ENCODE peak calls at places on chromosomes 13 and 19, in eight cellular contexts. A, O, F, X, P, M, T and K are unnamed samples.

GRCh38 chr13:113527272-113527958 is 36.9 kb upstream of the DCUN1D2 start:
- DNase-seq in M (no peak), O (no peak), A (no peak), P (no peak), T (no peak), F (no peak), X (no peak), K (no peak)

GRCh38 chr13:112741835-112742570 is 52.2 kb downstream of the ATP11A start:
- DNase-seq in A (no peak), M (no peak), P (no peak), O (no peak), F (no peak), X (no peak), T (no peak), K (no peak)

GRCh38 chr13:78787189-78787588 is 128.2 kb upstream of the OBI1 start:
- DNase-seq in M (no peak), O (no peak), T (no peak), X (no peak), A (no peak), P (no peak), F (no peak), K (no peak)

GRCh38 chr13:108629353-108629752 is at the start of gene MYO16:
- DNase-seq in T (no peak), X (no peak), P (no peak), O (no peak), F (no peak), A (peak), M (no peak), K (no peak)

GRCh38 chr13:77815330-77815729 is 103.3 kb downstream of the EDNRB start:
- DNase-seq in X (no peak), M (no peak), F (no peak), A (no peak), O (no peak), T (no peak), P (no peak), K (no peak)

GRCh38 chr19:15934332-15935078 is at the start of gene CYP4F11:
- DNase-seq in X (no peak), O (no peak), F (peak), M (peak), A (no peak), T (no peak), P (no peak), K (no peak)

GRCh38 chr13:73450583-73450982 is 391.8 kb downstream of the KLF5 start:
- DNase-seq in P (no peak), M (no peak), X (no peak), O (no peak), F (peak), A (no peak), T (peak), K (no peak)

GRCh38 chr19:13104848-13105646 is 2.4 kb upstream of the LYL1 start:
- DNase-seq in F (no peak), P (no peak), A (no peak), M (peak), O (no peak), X (no peak), T (no peak), K (no peak)

GRCh38 chr19:47447470-47448359 is 24.0 kb downstream of the SLC8A2 start:
- DNase-seq in M (peak), O (no peak), X (no peak), F (no peak), A (peak), T (peak), P (no peak), K (no peak)

GRCh38 chr13:102033719-102034446 is 368.0 kb downstream of the FGF14 start:
- DNase-seq in A (no peak), O (no peak), M (no peak), T (no peak), F (peak), X (no peak), P (no peak), K (no peak)

GRCh38 chr19:4647676-4648644 is 8.6 kb downstream of the TNFAIP8L1 start:
- DNase-seq in A (peak), M (no peak), P (no peak), X (no peak), O (no peak), T (no peak), F (no peak), K (no peak)

GRCh38 chr13:68190826-68191225 is 960.7 kb upstream of the PCDH9 start:
- DNase-seq in F (peak), X (no peak), P (no peak), M (no peak), O (no peak), T (peak), A (no peak), K (no peak)

GRCh38 chr13:89925107-89925506 is 1422.4 kb upstream of the MIR17HG start:
- DNase-seq in M (no peak), X (no peak), F (no peak), A (peak), P (no peak), O (peak), T (peak), K (no peak)

GRCh38 chr19:29945433-29945832 is 3.4 kb downstream of the URI1 start:
- DNase-seq in O (no peak), P (no peak), M (no peak), A (no peak), X (no peak), F (no peak), T (no peak), K (no peak)

GRCh38 chr13:38763446-38764381 is 76.8 kb downstream of the FREM2 start:
- DNase-seq in T (peak), A (peak), O (peak), X (no peak), M (peak), P (no peak), F (no peak), K (peak)

GRCh38 chr19:49851456-49852259 is 699 bp downstream of the PTOV1 start:
- DNase-seq in A (peak), X (no peak), P (no peak), F (no peak), O (no peak), M (peak), T (peak), K (no peak)

GRCh38 chr13:90395846-90396245 is 951.6 kb upstream of the MIR17HG start:
- DNase-seq in X (no peak), T (no peak), M (no peak), A (no peak), O (no peak), F (no peak), P (no peak), K (no peak)

GRCh38 chr13:84902243-84902642 is 897.0 kb downstream of the SLITRK6 start:
- DNase-seq in A (no peak), M (peak), T (no peak), P (no peak), X (no peak), O (no peak), F (no peak), K (no peak)

GRCh38 chr13:30968734-30969335 is 36.4 kb downstream of the TEX26 start:
- DNase-seq in T (peak), F (no peak), X (peak), P (no peak), A (no peak), M (no peak), O (peak), K (no peak)

GRCh38 chr19:47111081-47111589 is 2.4 kb downstream of the ZC3H4 start:
- DNase-seq in A (no peak), O (no peak), T (no peak), X (no peak), F (no peak), M (peak), P (no peak), K (no peak)

GRCh38 chr13:93875527-93875926 is 604.0 kb downstream of the DCT start:
- DNase-seq in P (no peak), M (no peak), F (no peak), T (peak), X (no peak), A (no peak), O (peak), K (no peak)

GRCh38 chr19:52735734-52736133 is 890 bp upstream of the ZNF611 start:
- DNase-seq in A (peak), M (no peak), F (peak), P (no peak), O (no peak), T (peak), X (no peak), K (no peak)

GRCh38 chr13:105008606-105009005 is 1526.9 kb downstream of the EFNB2 start:
- DNase-seq in X (no peak), F (no peak), O (no peak), P (no peak), A (no peak), T (peak), M (no peak), K (no peak)

GRCh38 chr19:28961772-28962500 is 251.0 kb downstream of the UQCRFS1 start:
- DNase-seq in P (no peak), A (no peak), X (peak), F (peak), T (peak), M (no peak), O (peak), K (no peak)

GRCh38 chr13:100089633-100090032 is 740 bp downstream of the PCCA start:
- DNase-seq in F (no peak), M (peak), O (no peak), A (no peak), T (peak), P (no peak), X (no peak), K (no peak)

GRCh38 chr13:31092631-31093030 is 69.1 kb downstream of the HSPH1 start:
- DNase-seq in O (no peak), A (no peak), T (no peak), X (no peak), P (peak), M (no peak), F (no peak), K (no peak)

GRCh38 chr13:78100481-78100880 is 181.8 kb upstream of the EDNRB start:
- DNase-seq in O (peak), X (no peak), A (no peak), M (no peak), P (no peak), T (no peak), F (no peak), K (peak)

GRCh38 chr13:89688908-89689307 is 1658.6 kb upstream of the MIR17HG start:
- DNase-seq in M (no peak), P (no peak), T (peak), F (peak), A (no peak), O (no peak), X (no peak), K (no peak)

GRCh38 chr13:52749446-52749845 is 9.8 kb upstream of the CNMD start:
- DNase-seq in T (no peak), M (no peak), O (no peak), X (no peak), A (no peak), F (no peak), P (no peak), K (no peak)

GRCh38 chr19:35355851-35356460 is 2.3 kb upstream of the FFAR3 start:
- DNase-seq in T (no peak), F (no peak), O (no peak), X (no peak), M (no peak), P (peak), A (peak), K (no peak)

GRCh38 chr13:95588721-95589120 is 36.2 kb downstream of the CLDN10 start:
- DNase-seq in P (no peak), X (peak), M (no peak), T (peak), A (no peak), O (peak), F (no peak), K (peak)

GRCh38 chr19:5978606-5979552 is 939 bp upstream of the RANBP3 start:
- DNase-seq in P (no peak), A (no peak), X (no peak), O (no peak), M (peak), T (no peak), F (no peak), K (no peak)

GRCh38 chr19:18379803-18380747 is 5.9 kb upstream of the GDF15 start:
- DNase-seq in A (peak), M (no peak), T (peak), X (no peak), O (peak), F (peak), P (peak), K (peak)

GRCh38 chr13:80828759-80829158 is 487.8 kb upstream of the SPRY2 start:
- DNase-seq in M (no peak), O (no peak), X (no peak), P (no peak), A (no peak), T (no peak), F (no peak), K (no peak)
- H3K4me3 ChIP-seq in M (no peak), O (no peak), X (no peak), P (no peak), A (no peak), T (no peak), F (no peak), K (no peak)

GRCh38 chr13:33931397-33931987 is 113.5 kb downstream of the RFC3 start:
- DNase-seq in X (peak), A (peak), O (peak), M (peak), T (peak), F (no peak), P (no peak), K (peak)
- TF ChIP-seq CTCF in X (peak), A (peak), O (peak), M (peak), T (peak), F (peak), P (no peak), K (peak)

GRCh38 chr19:38773469-38774177 is at the start of gene LGALS7:
- DNase-seq in O (no peak), P (no peak), X (no peak), F (no peak), A (no peak), T (no peak), M (no peak), K (no peak)

GRCh38 chr19:38765214-38765613 is 8.1 kb downstream of the LGALS7 start:
- DNase-seq in X (no peak), O (no peak), T (no peak), F (no peak), M (no peak), A (no peak), P (no peak), K (no peak)

GRCh38 chr19:38766276-38767047 is 6.9 kb downstream of the LGALS7 start:
- DNase-seq in A (no peak), X (no peak), P (no peak), T (no peak), F (no peak), O (no peak), M (no peak), K (no peak)

GRCh38 chr19:38774181-38774950 is 1.0 kb upstream of the LGALS7 start:
- DNase-seq in P (no peak), O (no peak), F (no peak), T (no peak), A (no peak), X (no peak), M (no peak), K (no peak)

GRCh38 chr19:38769635-38770211 is 3.6 kb downstream of the LGALS7 start:
- DNase-seq in F (no peak), P (peak), A (peak), X (no peak), O (peak), T (peak), M (peak), K (no peak)
- H3K4me3 ChIP-seq in F (no peak), P (peak), A (peak), X (peak), O (no peak), T (no peak), M (no peak), K (no peak)

GRCh38 chr19:533485-534058 is 2.0 kb downstream of the CDC34 start:
- DNase-seq in A (no peak), P (no peak), T (no peak), M (no peak), O (no peak), X (no peak), F (no peak), K (no peak)

GRCh38 chr19:531009-531752 is 379 bp upstream of the CDC34 start:
- DNase-seq in A (peak), O (peak), P (no peak), X (no peak), F (no peak), M (peak), T (peak), K (no peak)

GRCh38 chr19:531753-532571 is at the start of gene CDC34:
- DNase-seq in P (no peak), T (no peak), O (no peak), M (peak), X (no peak), A (no peak), F (no peak), K (no peak)

GRCh38 chr19:534088-534487 is 2.5 kb downstream of the CDC34 start:
- DNase-seq in P (no peak), A (no peak), X (no peak), M (no peak), F (no peak), T (no peak), O (no peak), K (no peak)

DNA sequence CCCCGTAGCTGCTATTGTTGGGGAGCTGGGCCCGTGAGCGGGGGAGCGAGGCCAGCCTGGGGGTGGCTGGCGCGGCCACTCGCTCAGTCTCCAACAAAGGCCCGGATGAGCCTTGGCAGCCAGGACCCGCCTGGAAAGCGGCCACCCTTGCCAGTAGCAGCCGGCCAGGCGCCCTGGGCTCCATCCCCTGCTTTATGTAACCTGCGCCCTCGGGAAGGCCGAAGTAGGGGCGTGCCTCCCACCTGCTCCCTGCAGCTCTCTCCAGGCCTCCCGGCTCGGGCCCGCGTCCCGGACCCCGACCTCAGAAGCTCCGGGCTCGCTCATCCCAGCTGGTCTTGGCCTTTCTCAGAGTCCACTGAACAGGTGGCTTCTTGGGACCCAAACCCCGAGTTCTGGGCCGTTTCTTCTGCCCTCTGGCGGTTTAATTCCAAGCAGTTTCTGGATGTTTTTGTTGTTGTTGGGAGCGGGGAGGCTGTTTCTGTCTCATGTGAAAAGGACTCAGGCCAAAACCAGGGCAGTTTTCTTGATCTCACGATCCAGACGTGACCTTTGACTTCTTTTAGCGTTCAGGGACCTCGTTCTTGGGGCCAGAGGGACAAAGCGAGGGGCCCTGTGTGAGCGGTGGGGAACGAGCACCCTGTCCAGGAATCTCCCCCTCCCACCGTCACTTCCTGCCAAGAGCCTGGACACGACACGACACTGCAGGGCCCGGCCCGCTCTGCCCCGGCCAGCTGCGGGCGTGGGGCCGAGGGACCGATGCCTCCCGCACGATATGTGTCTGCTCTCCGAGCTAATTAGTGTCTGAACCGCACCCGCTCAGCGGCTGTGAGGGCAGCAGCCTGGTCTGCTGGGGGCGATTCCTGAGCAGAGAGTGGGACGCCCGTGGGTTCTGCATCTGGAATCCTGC is 1.3 kb downstream of the CDC34 start:
- DNase-seq in P (no peak), A (peak), F (no peak), T (peak), X (peak), M (peak), O (peak), K (no peak)
- TF ChIP-seq CTCF in P (peak), A (peak), F (peak), T (peak), X (peak), M (peak), O (peak), K (peak)

GRCh38 chr13:41060723-41061074 is 610 bp upstream of the WBP4 start:
- DNase-seq in T (peak), X (no peak), A (peak), M (peak), P (peak), F (no peak), O (peak), K (no peak)

GRCh38 chr13:41056996-41057711 is 4.2 kb upstream of the WBP4 start:
- DNase-seq in O (no peak), P (no peak), T (no peak), F (no peak), A (no peak), M (no peak), X (no peak), K (no peak)

GRCh38 chr13:41059466-41059865 is 1.8 kb upstream of the WBP4 start:
- DNase-seq in O (peak), X (no peak), F (no peak), M (peak), P (no peak), A (peak), T (peak), K (no peak)

GRCh38 chr13:41059896-41060722 is 1.2 kb upstream of the WBP4 start:
- DNase-seq in A (peak), T (peak), O (peak), M (peak), F (peak), X (peak), P (peak), K (peak)

GRCh38 chr13:41058229-41059070 is 2.9 kb upstream of the WBP4 start:
- DNase-seq in O (no peak), A (no peak), M (no peak), P (no peak), T (peak), X (no peak), F (no peak), K (no peak)
- H3K4me3 ChIP-seq in O (peak), A (peak), M (peak), P (peak), T (peak), X (peak), F (peak), K (peak)

GRCh38 chr13:63044617-63045016 is 1629.0 kb upstream of the PCDH20 start:
- DNase-seq in A (no peak), O (no peak), T (no peak), P (no peak), F (no peak), X (no peak), M (no peak), K (no peak)

GRCh38 chr13:63041640-63042414 is 1626.2 kb upstream of the PCDH20 start:
- DNase-seq in X (no peak), P (no peak), A (no peak), O (no peak), F (no peak), T (peak), M (no peak), K (no peak)
- TF ChIP-seq CTCF in X (no peak), P (no peak), A (no peak), O (no peak), F (no peak), T (no peak), M (no peak), K (no peak)

GRCh38 chr19:14434543-14435319 is 1.6 kb downstream of the PKN1 start:
- DNase-seq in A (no peak), X (peak), M (no peak), P (no peak), T (peak), O (peak), F (no peak), K (peak)
- H3K4me3 ChIP-seq in A (peak), X (peak), M (peak), P (peak), T (peak), O (peak), F (peak), K (peak)

GRCh38 chr19:50878851-50879250 is 5.6 kb downstream of the KLK2 start:
- DNase-seq in M (no peak), A (no peak), X (no peak), P (no peak), F (no peak), T (no peak), O (no peak), K (no peak)

GRCh38 chr19:50880241-50880640 is 7.0 kb downstream of the KLK2 start:
- DNase-seq in A (no peak), T (no peak), O (no peak), F (no peak), P (no peak), X (no peak), M (no peak), K (no peak)

GRCh38 chr19:50877338-50877737 is 4.1 kb downstream of the KLK2 start:
- DNase-seq in F (no peak), P (no peak), M (no peak), T (no peak), O (no peak), X (no peak), A (peak), K (no peak)

DNA sequence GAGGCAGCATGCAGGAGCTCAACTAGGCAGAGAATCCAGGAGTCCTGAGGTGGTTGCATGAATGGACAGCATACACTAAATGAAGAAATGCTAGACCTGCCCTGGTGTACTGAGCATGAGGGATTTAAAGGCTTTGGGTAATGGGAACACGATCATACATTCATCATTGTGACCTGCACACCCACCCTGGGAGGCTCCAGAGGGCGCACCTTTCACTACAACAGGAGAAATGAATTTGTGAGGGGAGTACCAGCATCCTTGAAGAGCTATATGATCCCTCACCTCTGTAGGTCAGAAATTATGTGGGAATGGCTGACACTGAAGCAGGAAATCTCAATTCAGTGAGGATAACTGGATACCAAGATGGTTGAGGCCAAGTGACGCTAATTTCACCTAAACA is 8.9 kb downstream of the KLK2 start:
- DNase-seq in T (no peak), F (no peak), M (no peak), P (no peak), X (no peak), A (no peak), O (no peak), K (no peak)
- TF ChIP-seq CTCF in T (no peak), F (no peak), M (peak), P (no peak), X (no peak), A (no peak), O (no peak), K (peak)